ENCODE peak calls at places on chromosome 5, in six cellular contexts. L is AG20443, F is osteocyte, U is NCI-H345, R is NCI-H526, B is HL-60. H is an unnamed sample.

GRCh38 chr5:158770506-158770905 is 329.2 kb downstream of the EBF1 start:
- DNase-seq in L (peak; percentile 29), F (no peak), U (no peak), R (no peak), B (no peak), H (no peak)

GRCh38 chr5:120254385-120254784 is 209.7 kb upstream of the PRR16 start:
- DNase-seq in L (no peak), F (no peak), U (no peak), R (no peak), B (no peak), H (no peak)

GRCh38 chr5:149782018-149782899 is 52.1 kb downstream of the PPARGC1B start:
- DNase-seq in L (no peak), F (no peak), U (no peak), R (no peak), B (no peak), H (no peak)

GRCh38 chr5:141182248-141182647 is at the start of gene PCDHB16:
- DNase-seq in L (peak; percentile 62), F (no peak), U (peak; percentile 9), R (peak; percentile 75), B (no peak), H (peak; percentile 61)

GRCh38 chr5:32790411-32790951 is 79.4 kb downstream of the NPR3 start:
- DNase-seq in L (peak; percentile 53), F (no peak), U (no peak), R (no peak), B (no peak), H (no peak)

GRCh38 chr5:88833371-88834107 is 49.4 kb downstream of the MEF2C start:
- DNase-seq in L (peak; percentile 73), F (no peak), U (no peak), R (no peak), B (no peak), H (no peak)

GRCh38 chr5:178115136-178115834 is 2.0 kb downstream of the N4BP3 start:
- DNase-seq in L (no peak), F (no peak), U (no peak), R (no peak), B (no peak), H (no peak)

GRCh38 chr5:128674837-128675446 is 136.9 kb upstream of the FBN2 start:
- DNase-seq in L (peak; percentile 41), F (peak; percentile 88), U (peak; percentile 23), R (peak; percentile 20), B (no peak), H (peak; percentile 45)

GRCh38 chr5:68315679-68316271 is 100.2 kb downstream of the PIK3R1 start:
- DNase-seq in L (no peak), F (no peak), U (no peak), R (no peak), B (no peak), H (no peak)

GRCh38 chr5:73797142-73797530 is 171.1 kb downstream of the ARHGEF28 start:
- DNase-seq in L (peak; percentile 38), F (no peak), U (no peak), R (no peak), B (no peak), H (no peak)

GRCh38 chr5:169367861-169368260 is 66.9 kb upstream of the SLIT3 start:
- DNase-seq in L (peak; percentile 6), F (no peak), U (no peak), R (no peak), B (no peak), H (no peak)